ENCODE peak calls at places on chromosomes 3 and 15, in four cellular contexts. M is GM23248, Z is HCT116, Q is PC-3. Y is an unnamed sample. For H3K9me2, the result is how much of the 10 kb centered on the place peaks cover.

GRCh38 chr15:36284911-36285310 is 294.5 kb upstream of the CDIN1 start:
- DNase-seq in M (no peak), Q (no peak), Z (no peak), Y (no peak)

GRCh38 chr15:91357527-91357926 is 257.5 kb downstream of the SV2B start:
- DNase-seq in Z (no peak), M (no peak), Q (no peak), Y (no peak)

GRCh38 chr3:8474991-8475390 is 26.6 kb upstream of the LMCD1 start:
- DNase-seq in Q (no peak), M (no peak), Z (no peak), Y (no peak)

GRCh38 chr3:131549340-131549739 is 46.6 kb upstream of the MRPL3 start:
- DNase-seq in Z (peak), M (peak), Q (peak), Y (peak)

GRCh38 chr15:99735868-99736267 is 2.6 kb upstream of the LYSMD4 start:
- DNase-seq in M (no peak), Z (no peak), Q (no peak), Y (no peak)

GRCh38 chr15:75597667-75598341 is 18.7 kb upstream of the PTPN9 start:
- DNase-seq in Z (no peak), Q (no peak), M (peak), Y (no peak)

GRCh38 chr3:131009698-131010097 is 16.9 kb downstream of the ASTE1 start:
- DNase-seq in Z (no peak), M (no peak), Q (no peak), Y (no peak)

GRCh38 chr15:41160639-41161315 is 44.7 kb upstream of the INO80 start:
- DNase-seq in M (peak), Z (no peak), Q (peak), Y (no peak)

GRCh38 chr15:35115155-35115725 is 30.1 kb upstream of the NANOGP8 start:
- DNase-seq in Z (no peak), M (no peak), Q (no peak), Y (no peak)

GRCh38 chr15:98003976-98004375 is 43.5 kb downstream of the ARRDC4 start:
- DNase-seq in Z (no peak), Q (peak), M (no peak), Y (no peak)

GRCh38 chr3:130692455-130692854 is 54.2 kb downstream of the PIK3R4 start:
- DNase-seq in Q (peak), M (no peak), Z (peak), Y (no peak)

GRCh38 chr3:84881288-84881687 is 77.5 kb upstream of the CADM2 start:
- DNase-seq in Q (peak), Z (no peak), M (no peak), Y (no peak)

GRCh38 chr3:122014741-122015140 is 7.3 kb downstream of the ILDR1 start:
- DNase-seq in Q (no peak), Z (no peak), M (no peak), Y (no peak)

GRCh38 chr15:96869122-96869521 is 538.6 kb downstream of the NR2F2 start:
- DNase-seq in Z (no peak), Q (no peak), M (no peak), Y (no peak)

GRCh38 chr3:141528837-141529236 is 42.0 kb downstream of the RASA2 start:
- DNase-seq in Z (no peak), M (no peak), Q (no peak), Y (no peak)

GRCh38 chr3:172622916-172623700 is 87.8 kb downstream of the NCEH1 start:
- DNase-seq in Q (peak), Z (no peak), M (peak), Y (peak)

GRCh38 chr3:16821053-16821452 is 63.7 kb upstream of the PLCL2 start:
- DNase-seq in M (no peak), Q (no peak), Z (no peak), Y (no peak)

GRCh38 chr3:39249453-39250115 is 30.3 kb downstream of the CX3CR1 start:
- DNase-seq in Q (peak), Z (no peak), M (peak), Y (no peak)

GRCh38 chr15:49124371-49124770 is 31.0 kb downstream of the COPS2 start:
- DNase-seq in Q (no peak), M (no peak), Z (no peak), Y (no peak)

GRCh38 chr3:34155108-34155507 is 356.7 kb downstream of the PDCD6IP start:
- DNase-seq in Q (no peak), Z (no peak), M (no peak), Y (no peak)

GRCh38 chr3:126529585-126530170 is 5.7 kb downstream of the CHST13 start:
- DNase-seq in Z (no peak), M (no peak), Q (no peak), Y (no peak)

GRCh38 chr3:3772920-3773319 is 26.3 kb upstream of the LRRN1 start:
- DNase-seq in M (no peak), Q (no peak), Z (no peak), Y (no peak)

GRCh38 chr3:25744477-25744876 is 38.8 kb downstream of the NGLY1 start:
- DNase-seq in Z (no peak), M (no peak), Q (no peak), Y (no peak)

GRCh38 chr15:70762469-70763119 is 764 bp downstream of the UACA start:
- DNase-seq in Z (peak), M (peak), Q (peak), Y (peak)

GRCh38 chr3:33658971-33659848 is 58.8 kb downstream of the CLASP2 start:
- DNase-seq in Q (no peak), M (peak), Z (no peak), Y (peak)

GRCh38 chr15:64430000-64430735 is 30.2 kb upstream of the ZNF609 start:
- DNase-seq in Q (no peak), Z (no peak), M (peak), Y (peak)

GRCh38 chr15:62369454-62369853 is 204.4 kb upstream of the C2CD4B start:
- DNase-seq in M (no peak), Z (no peak), Q (no peak), Y (no peak)

GRCh38 chr15:70853270-70853854 is 595 bp downstream of the LARP6 start:
- DNase-seq in Q (peak), M (peak), Z (no peak), Y (no peak)

GRCh38 chr3:134754768-134755559 is 40.1 kb upstream of the EPHB1 start:
- DNase-seq in M (peak), Q (peak), Z (peak), Y (peak)

GRCh38 chr3:22141769-22142168 is 390.8 kb upstream of the ZNF385D start:
- DNase-seq in M (no peak), Z (no peak), Q (peak), Y (no peak)

GRCh38 chr15:49712846-49713450 is 92.1 kb downstream of the DTWD1 start:
- DNase-seq in Z (no peak), M (no peak), Q (no peak), Y (no peak)

GRCh38 chr3:124685481-124685880 is 44.8 kb upstream of the UMPS start:
- DNase-seq in Z (no peak), M (peak), Q (peak), Y (no peak)

GRCh38 chr15:65939901-65940617 is 70.8 kb downstream of the RAB11A start:
- DNase-seq in Q (peak), M (peak), Z (no peak), Y (no peak)

GRCh38 chr15:66409565-66410108 is 22.9 kb downstream of the MAP2K1 start:
- DNase-seq in M (no peak), Z (no peak), Q (no peak), Y (no peak)

GRCh38 chr3:66010348-66011097 is 28.2 kb downstream of the MAGI1 start:
- DNase-seq in Q (peak), Z (peak), M (no peak), Y (no peak)

GRCh38 chr15:100628746-100629145 is 26.4 kb downstream of the ASB7 start:
- DNase-seq in Z (no peak), M (no peak), Q (no peak), Y (no peak)

GRCh38 chr3:72031581-72031980 is 246.6 kb upstream of the PROK2 start:
- DNase-seq in Z (no peak), M (peak), Q (peak), Y (no peak)

GRCh38 chr3:72953325-72953956 is 43.2 kb upstream of the PPP4R2 start:
- DNase-seq in Q (peak), Z (no peak), M (peak), Y (no peak)

GRCh38 chr15:51759557-51760070 is 8.2 kb downstream of the TMOD2 start:
- DNase-seq in Q (no peak), Z (no peak), M (peak), Y (no peak)

DNA sequence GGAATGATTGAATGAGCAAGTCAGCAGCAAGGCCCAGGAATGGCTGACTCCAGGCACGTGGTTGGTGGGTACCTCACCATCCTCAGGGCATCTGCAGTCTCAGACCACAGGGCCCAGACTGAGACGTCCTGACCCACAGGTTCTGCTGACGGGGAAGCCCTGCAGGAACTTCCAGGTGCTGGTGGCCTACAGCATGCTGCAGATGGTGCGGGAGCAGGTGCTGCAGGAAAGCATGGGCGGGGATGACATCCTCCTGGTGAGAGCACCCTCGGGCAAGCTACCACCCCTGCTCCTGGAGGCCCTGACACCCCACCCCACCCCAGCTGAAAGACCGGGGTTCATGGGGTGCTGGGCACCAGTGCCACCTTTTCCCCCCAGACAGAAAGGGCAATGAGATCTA is 14.1 kb downstream of the TBC1D21 start:
- DNase-seq in Z (no peak), M (no peak), Q (no peak), Y (no peak)
- H3K9ac ChIP-seq in Z (no peak), M (no peak), Q (no peak), Y (no peak)

DNA sequence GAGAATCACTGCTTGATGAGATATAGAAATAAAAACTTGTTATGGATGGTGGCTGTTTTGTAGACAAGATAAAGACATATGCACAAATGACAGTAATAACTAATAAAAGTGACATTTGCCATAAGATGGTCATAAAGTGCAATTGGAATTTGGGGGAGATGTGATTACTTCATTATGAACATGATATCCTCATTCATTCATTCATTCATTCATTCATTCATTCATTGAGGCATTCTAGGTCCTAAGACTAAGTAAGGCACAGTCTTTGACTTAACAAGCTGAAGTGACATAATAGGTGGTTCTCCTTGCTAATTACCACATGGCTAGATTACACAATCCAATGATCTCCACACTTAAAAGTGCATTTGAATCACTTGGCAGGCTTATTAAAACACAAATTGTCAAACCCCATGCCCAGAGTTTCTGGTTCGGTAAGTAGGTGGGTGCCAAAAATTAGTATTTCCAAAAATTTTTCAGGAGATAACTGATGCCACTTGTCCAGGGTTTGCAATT is 18.9 kb downstream of the RAP2B start:
- DNase-seq in Q (no peak), M (peak), Z (no peak), Y (no peak)
- H3K9me2 ChIP-seq in Q (under half), M (under half), Z (under half), Y (under half)

GRCh38 chr3:54916722-54917121 is 11.1 kb downstream of the LRTM1 start:
- DNase-seq in Q (no peak), M (peak), Z (no peak), Y (no peak)
- H3K4me2 ChIP-seq in Q (no peak), M (peak), Z (no peak), Y (no peak)

DNA sequence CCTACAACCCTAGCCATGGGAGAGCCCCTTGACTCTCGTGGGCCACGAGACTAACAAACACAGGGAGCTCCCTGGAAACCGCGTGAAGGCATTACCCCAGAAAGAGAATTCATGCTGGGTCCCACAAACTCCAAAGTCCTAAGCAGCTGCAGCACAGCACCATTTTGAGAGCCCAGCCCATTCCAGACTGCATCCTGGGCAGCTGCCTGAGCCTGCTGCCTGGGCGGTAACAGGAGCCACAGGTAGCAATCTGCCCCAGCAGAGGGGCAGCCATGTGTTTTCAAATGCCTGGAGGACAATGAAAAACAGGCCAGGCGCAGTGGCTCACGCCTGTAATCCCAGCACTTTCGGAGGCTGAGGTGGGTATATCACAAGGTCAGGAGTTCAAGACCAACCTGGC is 62.9 kb upstream of the TBC1D23 start:
- DNase-seq in M (no peak), Q (no peak), Z (no peak), Y (no peak)
- H3K9ac ChIP-seq in M (no peak), Q (no peak), Z (no peak), Y (no peak)

GRCh38 chr3:41162981-41163380 is 36.3 kb upstream of the CTNNB1 start:
- DNase-seq in Z (no peak), Q (no peak), M (no peak), Y (no peak)
- H3K9me2 ChIP-seq in Z (under half), Q (under half), M (under half), Y (under half)

DNA sequence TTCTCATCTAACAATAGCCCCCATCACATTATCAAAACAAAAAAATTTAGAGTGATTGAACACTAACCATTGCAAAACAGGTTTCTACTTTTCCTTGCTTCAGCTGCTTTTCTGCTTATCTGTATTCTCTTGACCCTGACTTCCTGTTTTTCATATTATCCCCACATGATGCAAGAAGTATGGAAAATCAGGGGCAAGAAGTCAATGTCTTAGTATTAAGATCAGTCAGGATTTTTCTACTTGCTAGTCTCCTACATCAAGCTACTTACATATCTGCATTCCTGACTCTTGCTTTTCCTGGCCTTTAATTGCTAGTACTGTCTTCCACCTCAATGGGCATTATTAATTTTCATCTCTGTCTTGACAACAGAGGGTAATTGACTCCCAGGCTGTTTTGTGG is 300.2 kb downstream of the OTOL1 start:
- DNase-seq in Z (no peak), M (no peak), Q (no peak), Y (no peak)
- H3K4me2 ChIP-seq in Z (no peak), M (no peak), Q (no peak), Y (no peak)

DNA sequence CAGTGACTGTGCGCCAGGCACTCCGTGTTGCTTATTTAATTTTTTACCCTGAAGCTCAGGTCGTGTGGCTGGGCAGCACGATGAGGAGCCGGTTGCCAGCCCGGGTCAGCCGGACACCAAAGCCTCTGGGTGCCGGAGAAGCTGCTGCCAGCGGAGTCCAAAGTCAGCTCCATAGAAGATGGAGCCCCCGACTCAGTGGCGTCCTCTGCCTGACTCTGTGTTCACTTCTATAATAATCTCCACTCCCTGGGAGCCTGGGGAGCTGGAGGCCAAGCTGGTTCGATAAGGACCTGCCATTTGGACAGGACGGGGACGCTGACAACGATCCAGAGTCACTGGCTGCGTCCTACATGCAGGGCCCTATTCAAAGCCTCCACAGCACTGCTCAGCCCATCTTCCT is 78.6 kb downstream of the VGLL4 start:
- DNase-seq in M (no peak), Z (no peak), Q (no peak), Y (no peak)
- H3K9ac ChIP-seq in M (no peak), Z (no peak), Q (no peak), Y (no peak)

GRCh38 chr3:55974421-55974820 is 487.3 kb upstream of the WNT5A start:
- DNase-seq in Z (no peak), Q (no peak), M (no peak), Y (no peak)
- H3K9me2 ChIP-seq in Z (under half), Q (under half), M (under half), Y (under half)

DNA sequence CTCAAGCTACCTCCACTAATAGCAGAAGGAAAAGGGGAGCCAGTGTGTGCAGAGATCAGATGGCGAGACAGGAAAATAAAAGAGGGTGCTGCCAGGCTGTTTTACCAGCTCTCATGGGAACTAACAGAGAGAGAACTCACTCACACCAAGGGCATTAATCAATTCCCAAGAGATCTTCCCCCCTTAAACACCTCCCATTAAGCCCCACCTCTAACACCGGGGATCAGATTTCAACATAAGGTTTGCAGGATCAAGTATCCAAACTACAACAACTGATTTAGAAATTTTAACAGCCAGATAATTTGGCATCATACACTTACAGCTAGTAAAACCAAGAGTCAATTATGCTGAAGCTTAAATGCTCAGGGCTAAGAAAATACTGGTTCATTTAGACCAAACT is 18.9 kb downstream of the CD200 start:
- DNase-seq in M (no peak), Z (no peak), Q (no peak), Y (no peak)
- H3K4me2 ChIP-seq in M (no peak), Z (no peak), Q (no peak), Y (no peak)

Y was measured in MM.1S.